ENCODE peak calls at places on chromosomes 3 and 15, in ten cellular contexts. E, B, S, A, I, K, L, W, Z and F are unnamed samples.
A peak's percentile ranks its signal among the peaks of the same experiment; 100 is the strongest.

GRCh38 chr15:73320619-73321180 is 48.1 kb downstream of the HCN4 start:
- DNase-seq in E (no peak), B (no peak), S (no peak), A (no peak), I (no peak), K (no peak), L (no peak), W (no peak), Z (no peak), F (no peak)

GRCh38 chr15:70088427-70088826 is 9.3 kb downstream of the TLE3 start:
- DNase-seq in E (no peak), B (no peak), S (no peak), A (no peak), I (no peak), K (no peak), L (no peak), W (no peak), Z (no peak), F (no peak)

GRCh38 chr15:73397461-73397860 is 28.7 kb upstream of the HCN4 start:
- DNase-seq in E (peak; percentile 3), B (no peak), S (no peak), A (no peak), I (no peak), K (no peak), L (no peak), W (no peak), Z (no peak), F (no peak)

GRCh38 chr3:195204360-195205166 is 66.4 kb downstream of the XXYLT1 start:
- DNase-seq in E (no peak), B (no peak), S (no peak), A (peak; percentile 91), I (peak; percentile 81), K (peak; percentile 38), L (peak; percentile 47), W (no peak), Z (peak; percentile 19), F (peak; percentile 33)

GRCh38 chr15:35966781-35967180 is 420.8 kb upstream of the DPH6 start:
- DNase-seq in E (peak; percentile 63), B (no peak), S (no peak), A (no peak), I (no peak), K (no peak), L (no peak), W (no peak), Z (no peak), F (no peak)

GRCh38 chr3:65449841-65450416 is 588.8 kb downstream of the MAGI1 start:
- DNase-seq in E (peak; percentile 10), B (no peak), S (no peak), A (no peak), I (no peak), K (no peak), L (no peak), W (no peak), Z (no peak), F (no peak)

GRCh38 chr3:39110041-39110639 is 2.7 kb downstream of the TTC21A start:
- DNase-seq in E (no peak), B (no peak), S (no peak), A (no peak), I (no peak), K (no peak), L (peak; percentile 70), W (no peak), Z (no peak), F (no peak)

GRCh38 chr3:119731545-119732343 is 28.9 kb downstream of the CFAP91 start:
- DNase-seq in E (no peak), B (no peak), S (no peak), A (peak; percentile 27), I (no peak), K (no peak), L (no peak), W (no peak), Z (no peak), F (no peak)

GRCh38 chr15:82646250-82647044 is 716 bp downstream of the CPEB1 start:
- DNase-seq in E (no peak), B (no peak), S (no peak), A (no peak), I (no peak), K (no peak), L (peak; percentile 84), W (no peak), Z (peak; percentile 27), F (peak; percentile 25)

GRCh38 chr15:50256188-50257041 is 9.1 kb downstream of the HDC start:
- DNase-seq in E (no peak), B (no peak), S (peak; percentile 37), A (peak; percentile 14), I (peak; percentile 59), K (no peak), L (no peak), W (no peak), Z (no peak), F (no peak)

GRCh38 chr3:98733055-98733777 is 29.9 kb upstream of the ST3GAL6 start:
- DNase-seq in E (peak; percentile 64), B (no peak), S (no peak), A (no peak), I (peak; percentile 61), K (no peak), L (no peak), W (no peak), Z (peak; percentile 26), F (peak; percentile 67)

GRCh38 chr3:138197058-138197457 is 10.0 kb downstream of the ARMC8 start:
- DNase-seq in E (peak; percentile 40), B (no peak), S (no peak), A (peak; percentile 22), I (peak; percentile 59), K (no peak), L (peak; percentile 83), W (no peak), Z (no peak), F (no peak)

GRCh38 chr15:48418343-48418742 is 87.1 kb downstream of the DUT start:
- DNase-seq in E (no peak), B (no peak), S (no peak), A (no peak), I (no peak), K (no peak), L (no peak), W (no peak), Z (no peak), F (no peak)
- H3K4me3 ChIP-seq in E (no peak overlapping the region), B (no peak overlapping the region), S (no peak overlapping the region), A (no peak overlapping the region), I (no peak overlapping the region), K (no peak overlapping the region), L (no peak overlapping the region), W (no peak overlapping the region), Z (no peak overlapping the region), F (no peak overlapping the region)

DNA sequence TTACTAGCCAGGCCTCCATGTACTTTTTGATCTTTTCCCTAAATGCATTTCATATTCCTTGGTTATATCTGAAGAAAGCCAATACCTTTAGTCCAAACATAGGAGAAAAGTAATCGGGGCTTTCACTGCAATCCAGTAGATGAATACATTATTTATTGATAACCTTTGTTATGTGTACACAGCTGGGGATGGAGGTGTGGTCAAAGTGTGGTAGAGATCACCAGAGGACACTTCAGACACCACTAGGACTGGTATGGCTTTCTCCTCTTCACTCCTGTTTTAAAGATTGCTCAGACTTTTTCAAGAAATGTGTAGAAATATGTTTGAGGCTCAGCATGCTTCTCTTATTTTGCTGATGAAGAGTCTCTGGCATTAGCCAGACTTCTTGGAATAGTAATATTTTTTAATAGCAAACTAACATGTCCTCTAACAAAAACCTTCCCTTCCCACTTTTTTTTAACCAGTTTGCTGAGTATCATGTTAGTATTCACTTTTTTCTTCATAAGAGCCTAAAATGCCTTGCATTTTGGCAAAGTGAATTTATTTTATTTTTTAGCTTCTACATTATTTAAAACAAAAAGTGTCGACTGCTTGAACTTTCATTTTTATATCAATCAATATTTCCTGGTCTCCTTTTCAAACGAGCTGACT is 65.6 kb upstream of the MBNL1 start:
- DNase-seq in E (no peak), B (no peak), S (no peak), A (no peak), I (peak; percentile 27), K (no peak), L (no peak), W (no peak), Z (no peak), F (no peak)
- H3K4me3 ChIP-seq in E (no peak overlapping the region), B (no peak overlapping the region), S (peak overlapping the region; percentile 17), A (no peak overlapping the region), I (no peak overlapping the region), K (peak overlapping the region; percentile 65), L (no peak overlapping the region), W (no peak overlapping the region), Z (peak overlapping the region; percentile 24), F (peak overlapping the region; percentile 29)

DNA sequence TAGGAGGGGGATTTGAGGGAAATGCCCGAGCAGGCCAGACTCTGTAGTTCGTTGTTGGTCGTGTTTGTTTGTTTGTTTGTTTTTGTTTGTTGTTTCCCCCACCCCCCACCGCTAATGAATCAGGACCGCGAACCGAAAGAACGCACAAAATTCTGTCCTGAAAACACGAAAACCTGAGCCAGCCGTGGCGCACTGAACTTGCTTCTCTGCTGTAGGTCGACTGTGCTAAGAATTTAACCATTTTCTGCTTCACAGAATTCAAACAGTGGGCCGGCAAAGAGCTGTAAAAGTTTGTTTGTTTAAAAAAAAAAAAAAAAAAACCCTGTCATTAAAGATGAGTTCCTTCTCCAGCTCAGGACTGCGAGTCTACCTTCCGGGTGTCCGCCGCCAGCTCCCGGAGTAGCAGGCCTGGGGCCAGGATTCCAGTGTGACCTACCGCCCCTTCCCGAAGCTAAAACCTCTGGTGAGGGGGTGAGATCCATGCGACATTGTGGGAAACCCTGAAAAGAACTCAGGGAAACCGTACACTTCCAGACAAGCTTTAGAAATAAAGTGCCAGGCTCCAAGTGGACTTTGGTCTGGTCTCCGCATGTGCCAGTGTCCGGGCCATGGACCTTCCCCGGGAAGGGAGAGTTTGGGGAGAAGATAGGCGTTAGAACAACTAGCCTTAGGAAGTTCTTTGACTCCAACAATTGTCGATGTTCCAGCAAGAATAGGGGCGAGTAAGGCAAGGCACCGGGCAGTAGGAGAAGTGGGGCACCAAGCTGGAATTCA is 12.0 kb downstream of the ZIC4 start:
- DNase-seq in E (no peak), B (no peak), S (no peak), A (no peak), I (no peak), K (no peak), L (peak; percentile 67), W (no peak), Z (no peak), F (no peak)
- H3K4me3 ChIP-seq in E (no peak overlapping the region), B (no peak overlapping the region), S (no peak overlapping the region), A (peak overlapping the region; percentile 64), I (no peak overlapping the region), K (no peak overlapping the region), L (peak overlapping the region; percentile 73), W (no peak overlapping the region), Z (no peak overlapping the region), F (no peak overlapping the region)

GRCh38 chr3:29194139-29194538 is 86.7 kb upstream of the RBMS3 start:
- DNase-seq in E (no peak), B (no peak), S (no peak), A (no peak), I (no peak), K (no peak), L (no peak), W (no peak), Z (no peak), F (no peak)
- H3K4me3 ChIP-seq in E (no peak overlapping the region), B (no peak overlapping the region), S (no peak overlapping the region), A (no peak overlapping the region), I (no peak overlapping the region), K (no peak overlapping the region), L (no peak overlapping the region), W (no peak overlapping the region), Z (no peak overlapping the region), F (no peak overlapping the region)

GRCh38 chr3:113867506-113867905 is 28.9 kb downstream of the GRAMD1C start:
- DNase-seq in E (no peak), B (no peak), S (peak; percentile 18), A (peak; percentile 37), I (no peak), K (no peak), L (no peak), W (no peak), Z (no peak), F (no peak)
- H3K4me3 ChIP-seq in E (no peak overlapping the region), B (no peak overlapping the region), S (no peak overlapping the region), A (no peak overlapping the region), I (no peak overlapping the region), K (no peak overlapping the region), L (no peak overlapping the region), W (no peak overlapping the region), Z (no peak overlapping the region), F (no peak overlapping the region)

GRCh38 chr15:63894662-63894949 is 60.9 kb upstream of the HERC1 start:
- DNase-seq in E (no peak), B (no peak), S (no peak), A (no peak), I (no peak), K (no peak), L (no peak), W (no peak), Z (no peak), F (no peak)
- H3K4me3 ChIP-seq in E (no peak overlapping the region), B (no peak overlapping the region), S (no peak overlapping the region), A (no peak overlapping the region), I (no peak overlapping the region), K (no peak overlapping the region), L (no peak overlapping the region), W (no peak overlapping the region), Z (no peak overlapping the region), F (no peak overlapping the region)